ENCODE peak calls at places on chromosomes 12 and 14, in ten cellular contexts. V is chondrocyte; L is activated naive CD8-positive, alpha-beta T cell treated with anti-CD3 and anti-CD28 coated beads, Interleukin-2, amount 50 U/mL, for 16 hours; F is SK-MEL-5; R is Panc1; X is erythroblast; W is cardiac fibroblast; C is non-pigmented ciliary epithelial cell; M is RWPE1; K is activated CD8-positive, alpha-beta T cell treated with anti-CD3 and anti-CD28 coated beads, Interleukin-2, amount 10 ng/mL, durations not matched to agents 7 days and 5 days. T is an unnamed sample.

GRCh38 chr12:6771091-6771495 is 1.2 kb upstream of the LAG3 start:
- DNase-seq in K (no peak), C (no peak), R (no peak), W (no peak), X (no peak), M (no peak), V (no peak), F (no peak), L (no peak), T (no peak)

GRCh38 chr12:27332407-27333310 is at the start of gene BMAL2:
- DNase-seq in V (no peak), M (peak; percentile 29), W (peak; percentile 37), X (peak; percentile 56), R (no peak), F (no peak), C (no peak), L (no peak), K (peak; percentile 57), T (peak; percentile 53)

GRCh38 chr12:53184828-53185227 is 4.1 kb upstream of the CSAD start:
- DNase-seq in M (no peak), R (no peak), C (no peak), V (no peak), F (no peak), K (no peak), X (no peak), W (no peak), L (no peak), T (no peak)

GRCh38 chr12:44921736-44922135 is 45.6 kb upstream of the NELL2 start:
- DNase-seq in W (no peak), K (no peak), M (no peak), R (no peak), V (no peak), X (no peak), F (no peak), L (no peak), C (no peak), T (no peak)

GRCh38 chr14:60648934-60649814 is at the start of gene SIX1:
- DNase-seq in R (no peak), M (peak; percentile 94), W (peak; percentile 91), V (peak; percentile 97), X (peak; percentile 48), K (peak; percentile 39), L (no peak), C (peak; percentile 79), F (peak; percentile 81), T (peak; percentile 100)

GRCh38 chr12:96409734-96410133 is 9.5 kb upstream of the CDK17 start:
- DNase-seq in C (no peak), M (no peak), F (no peak), X (no peak), V (no peak), L (no peak), W (no peak), R (no peak), K (no peak), T (no peak)

GRCh38 chr12:94879542-94879941 is 124.0 kb downstream of the NDUFA12 start:
- DNase-seq in W (peak; percentile 9), R (no peak), C (no peak), F (peak; percentile 8), L (no peak), K (peak; percentile 63), M (no peak), X (peak; percentile 45), V (no peak), T (peak; percentile 26)

GRCh38 chr12:92615703-92616102 is 87.1 kb upstream of the PLEKHG7 start:
- DNase-seq in L (no peak), C (no peak), K (no peak), W (peak; percentile 56), R (no peak), V (no peak), M (peak; percentile 30), F (no peak), X (no peak), T (no peak)

GRCh38 chr14:71238835-71239234 is 331.6 kb downstream of the PCNX1 start:
- DNase-seq in R (no peak), F (no peak), L (no peak), M (no peak), W (peak; percentile 51), C (no peak), K (no peak), V (no peak), X (no peak), T (no peak)

GRCh38 chr14:56782701-56783100 is 27.6 kb downstream of the OTX2 start:
- DNase-seq in X (no peak), W (peak; percentile 6), M (no peak), C (no peak), R (no peak), V (no peak), K (no peak), F (no peak), L (no peak), T (no peak)

GRCh38 chr14:95535226-95536021 is 574 bp downstream of the GLRX5 start:
- DNase-seq in L (no peak), M (no peak), V (no peak), X (peak; percentile 78), W (no peak), F (no peak), C (no peak), R (no peak), K (no peak), T (no peak)

GRCh38 chr12:125357561-125357960 is 292.3 kb downstream of the AACS start:
- DNase-seq in K (no peak), W (no peak), X (no peak), C (no peak), L (no peak), F (no peak), M (no peak), R (no peak), V (no peak), T (no peak)

GRCh38 chr12:89393551-89394121 is 41.3 kb upstream of the DUSP6 start:
- DNase-seq in C (no peak), X (peak; percentile 89), M (no peak), W (no peak), L (no peak), V (no peak), R (no peak), K (no peak), F (no peak), T (no peak)

GRCh38 chr12:105357162-105357691 is 26.7 kb downstream of the C12orf75 start:
- DNase-seq in M (peak; percentile 6), W (peak; percentile 18), F (no peak), X (peak; percentile 32), K (no peak), C (peak; percentile 13), L (no peak), V (no peak), R (no peak), T (peak; percentile 26)

GRCh38 chr14:37202265-37202664 is 4.5 kb downstream of the MIPOL1 start:
- DNase-seq in M (no peak), L (no peak), R (no peak), W (peak; percentile 65), F (no peak), C (no peak), V (no peak), X (no peak), K (no peak), T (no peak)

GRCh38 chr12:28582687-28583376 is 392.6 kb downstream of the CCDC91 start:
- DNase-seq in F (no peak), R (no peak), M (no peak), K (no peak), C (no peak), L (no peak), X (no peak), V (no peak), W (no peak), T (no peak)

GRCh38 chr12:20477691-20478090 is 109.4 kb downstream of the PDE3A start:
- DNase-seq in M (no peak), X (no peak), F (no peak), C (no peak), V (no peak), L (no peak), W (no peak), R (no peak), K (no peak), T (no peak)

GRCh38 chr14:24083462-24083861 is 10.6 kb upstream of the PCK2 start:
- DNase-seq in F (no peak), R (no peak), W (no peak), X (no peak), C (no peak), K (no peak), M (no peak), V (no peak), L (no peak), T (no peak)

GRCh38 chr14:84028205-84028604 is 1501.7 kb upstream of the FLRT2 start:
- DNase-seq in M (no peak), L (no peak), W (no peak), C (no peak), X (no peak), V (no peak), R (no peak), K (no peak), F (peak; percentile 16), T (no peak)

GRCh38 chr14:77111021-77111420 is 13.0 kb downstream of the CIPC start:
- DNase-seq in F (no peak), V (no peak), M (peak; percentile 29), R (no peak), W (peak; percentile 30), C (no peak), X (no peak), K (no peak), L (no peak), T (no peak)

GRCh38 chr12:54125950-54126695 is 62.7 kb downstream of the SMUG1 start:
- DNase-seq in R (no peak), W (no peak), C (no peak), K (no peak), M (no peak), L (no peak), X (no peak), F (no peak), V (no peak), T (no peak)

GRCh38 chr12:45284096-45284901 is 68.4 kb downstream of the ANO6 start:
- DNase-seq in M (no peak), R (no peak), X (no peak), W (peak; percentile 86), L (no peak), V (no peak), F (no peak), K (no peak), C (peak; percentile 89), T (peak; percentile 50)

GRCh38 chr12:6960291-6961277 is 9.4 kb downstream of the PTPN6 start:
- DNase-seq in M (no peak), X (peak; percentile 59), C (no peak), V (no peak), R (no peak), K (peak; percentile 67), L (no peak), W (peak; percentile 42), F (peak; percentile 44), T (peak; percentile 54)

GRCh38 chr14:78104130-78104529 is 66.0 kb upstream of the NRXN3 start:
- DNase-seq in R (no peak), V (no peak), L (no peak), F (no peak), X (no peak), C (no peak), W (no peak), M (no peak), K (no peak), T (no peak)

GRCh38 chr14:71388862-71389261 is 481.6 kb downstream of the PCNX1 start:
- DNase-seq in F (no peak), K (no peak), L (no peak), R (no peak), V (no peak), X (no peak), M (no peak), C (no peak), W (no peak), T (no peak)

GRCh38 chr12:44031472-44032185 is 195.7 kb downstream of the TMEM117 start:
- DNase-seq in W (no peak), L (no peak), X (no peak), K (no peak), F (no peak), V (no peak), R (no peak), M (no peak), C (no peak), T (no peak)

GRCh38 chr12:62717636-62718035 is 217.3 kb downstream of the PPM1H start:
- DNase-seq in M (no peak), L (no peak), K (no peak), F (no peak), V (no peak), C (no peak), X (no peak), W (no peak), R (no peak), T (no peak)

GRCh38 chr12:119693006-119693405 is 25.1 kb downstream of the PRKAB1 start:
- DNase-seq in R (no peak), M (peak; percentile 46), V (no peak), L (no peak), X (no peak), F (no peak), C (peak; percentile 19), K (no peak), W (peak; percentile 77), T (peak; percentile 49)